ENCODE peak calls at places on chromosome 19, in four cellular contexts. One of them, this sample, is unnamed. For H3K4me1, the result is how much of the 10 kb centered on the place peaks cover.

GRCh38 chr19:38303517-38304351 is at the start of gene C19orf33:
- DNase-seq in GM12878: no peak
- DNase-seq in H1: peak
- DNase-seq in HepG2: no peak
- DNase-seq in this sample: no peak

GRCh38 chr19:57934820-57935665 is at the start of gene ZNF418:
- DNase-seq in HepG2: no peak
- DNase-seq in GM12878: peak
- DNase-seq in H1: peak
- DNase-seq in this sample: peak

GRCh38 chr19:12139309-12139708 is 841 bp downstream of the ZNF20 start:
- DNase-seq in HepG2: no peak
- DNase-seq in H1: no peak
- DNase-seq in GM12878: no peak
- DNase-seq in this sample: no peak

GRCh38 chr19:49636230-49636932 is 3.6 kb downstream of the RRAS start:
- DNase-seq in H1: no peak
- DNase-seq in HepG2: no peak
- DNase-seq in GM12878: no peak
- DNase-seq in this sample: no peak

GRCh38 chr19:41298327-41298964 is 11.5 kb upstream of the CCDC97 start:
- DNase-seq in GM12878: no peak
- DNase-seq in HepG2: no peak
- DNase-seq in H1: no peak
- DNase-seq in this sample: peak

GRCh38 chr19:55172741-55173140 is 6.3 kb upstream of the DNAAF3 start:
- DNase-seq in H1: no peak
- DNase-seq in HepG2: no peak
- DNase-seq in GM12878: no peak
- DNase-seq in this sample: no peak

GRCh38 chr19:55703790-55704215 is 28.8 kb downstream of the EPN1 start:
- DNase-seq in GM12878: no peak
- DNase-seq in H1: peak
- DNase-seq in HepG2: no peak
- DNase-seq in this sample: peak

GRCh38 chr19:34402074-34402600 is 2.1 kb upstream of the PDCD2L start:
- DNase-seq in H1: no peak
- DNase-seq in HepG2: peak
- DNase-seq in GM12878: no peak
- DNase-seq in this sample: no peak

GRCh38 chr19:43672061-43672679 is 2.2 kb upstream of the PLAUR start:
- DNase-seq in GM12878: no peak
- DNase-seq in HepG2: no peak
- DNase-seq in H1: no peak
- DNase-seq in this sample: no peak
- H3K4me1 ChIP-seq in GM12878: under half
- H3K4me1 ChIP-seq in HepG2: under half
- H3K4me1 ChIP-seq in H1: under half
- H3K4me1 ChIP-seq in this sample: under half

DNA sequence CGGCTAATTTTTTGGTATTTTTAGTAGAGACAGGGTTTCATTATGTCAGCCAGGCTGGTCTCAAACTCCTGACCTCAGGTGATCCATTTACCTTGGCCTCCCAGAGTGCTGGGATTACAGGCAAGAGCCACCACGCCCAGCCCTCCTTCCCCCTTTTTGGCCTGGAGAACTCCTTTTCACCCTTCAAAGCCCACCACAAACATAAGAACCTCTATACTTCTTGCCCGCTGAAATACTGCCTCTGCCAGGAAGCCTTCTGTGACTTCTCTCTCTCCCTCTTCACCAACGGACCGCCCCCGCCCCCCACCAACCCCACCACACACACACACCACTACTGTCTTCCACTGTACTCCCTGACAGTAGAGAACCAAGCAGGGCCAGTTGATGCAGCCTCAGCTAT is 2.5 kb downstream of the ZNF428 start:
- DNase-seq in GM12878: no peak
- DNase-seq in H1: no peak
- DNase-seq in HepG2: no peak
- DNase-seq in this sample: no peak
- H3K4me3 ChIP-seq in GM12878: no peak
- H3K4me3 ChIP-seq in H1: no peak
- H3K4me3 ChIP-seq in HepG2: no peak
- H3K4me3 ChIP-seq in this sample: no peak

GRCh38 chr19:8445488-8446001 is 770 bp downstream of the HNRNPM start:
- DNase-seq in HepG2: no peak
- DNase-seq in H1: no peak
- DNase-seq in GM12878: no peak
- DNase-seq in this sample: no peak
- TF ChIP-seq SUZ12 in HepG2: no peak
- TF ChIP-seq SUZ12 in H1: no peak
- TF ChIP-seq SUZ12 in GM12878: no peak
- TF ChIP-seq SUZ12 in this sample: no peak

GRCh38 chr19:29966594-29967249 is 24.7 kb downstream of the URI1 start:
- DNase-seq in H1: no peak
- DNase-seq in HepG2: peak
- DNase-seq in GM12878: no peak
- DNase-seq in this sample: no peak

GRCh38 chr19:29969891-29970290 is 27.9 kb downstream of the URI1 start:
- DNase-seq in HepG2: no peak
- DNase-seq in H1: no peak
- DNase-seq in GM12878: no peak
- DNase-seq in this sample: no peak

GRCh38 chr19:29965529-29965928 is 23.5 kb downstream of the URI1 start:
- DNase-seq in H1: no peak
- DNase-seq in HepG2: no peak
- DNase-seq in GM12878: no peak
- DNase-seq in this sample: no peak

GRCh38 chr19:29971002-29971401 is 29.0 kb downstream of the URI1 start:
- DNase-seq in H1: no peak
- DNase-seq in GM12878: no peak
- DNase-seq in HepG2: no peak
- DNase-seq in this sample: no peak

GRCh38 chr19:29967623-29968022 is 25.6 kb downstream of the URI1 start:
- DNase-seq in HepG2: no peak
- DNase-seq in H1: no peak
- DNase-seq in GM12878: no peak
- DNase-seq in this sample: no peak
- H3K4me1 ChIP-seq in HepG2: under half
- H3K4me1 ChIP-seq in H1: under half
- H3K4me1 ChIP-seq in GM12878: under half
- H3K4me1 ChIP-seq in this sample: under half

GRCh38 chr19:4801085-4801619 is 9.6 kb downstream of the FEM1A start:
- DNase-seq in H1: no peak
- DNase-seq in HepG2: no peak
- DNase-seq in GM12878: no peak
- DNase-seq in this sample: no peak
- H3K4me3 ChIP-seq in H1: no peak
- H3K4me3 ChIP-seq in HepG2: peak
- H3K4me3 ChIP-seq in GM12878: no peak
- H3K4me3 ChIP-seq in this sample: no peak

GRCh38 chr19:47109541-47110375 is 3.8 kb downstream of the ZC3H4 start:
- DNase-seq in H1: no peak
- DNase-seq in HepG2: no peak
- DNase-seq in GM12878: no peak
- DNase-seq in this sample: no peak
- TF ChIP-seq SUZ12 in H1: no peak
- TF ChIP-seq SUZ12 in HepG2: no peak
- TF ChIP-seq SUZ12 in GM12878: no peak
- TF ChIP-seq SUZ12 in this sample: no peak